ENCODE peak calls at places on chromosome 17, in eight cellular contexts. K, Q, W, M, J, T, L and O are unnamed samples.

GRCh38 chr17:58269557-58270291 is 11.0 kb downstream of the MPO start:
- DNase-seq in K (no peak), Q (no peak), W (no peak), M (no peak), J (no peak), T (no peak), L (no peak), O (peak)

GRCh38 chr17:3385869-3386816 is at the start of gene OR3A2:
- DNase-seq in K (no peak), Q (no peak), W (peak), M (no peak), J (no peak), T (no peak), L (no peak), O (no peak)

GRCh38 chr17:6279659-6280058 is 155.3 kb downstream of the AIPL1 start:
- DNase-seq in K (peak), Q (no peak), W (no peak), M (peak), J (no peak), T (peak), L (no peak), O (no peak)

GRCh38 chr17:14856156-14856555 is 409.0 kb downstream of the PMP22 start:
- DNase-seq in K (no peak), Q (no peak), W (no peak), M (no peak), J (no peak), T (no peak), L (no peak), O (no peak)

GRCh38 chr17:36017799-36018198 is at the start of gene CCL23:
- DNase-seq in K (no peak), Q (no peak), W (no peak), M (no peak), J (no peak), T (no peak), L (no peak), O (no peak)

GRCh38 chr17:27433521-27433920 is 22.7 kb upstream of the KSR1 start:
- DNase-seq in K (no peak), Q (no peak), W (no peak), M (no peak), J (no peak), T (no peak), L (no peak), O (no peak)

GRCh38 chr17:45427181-45427835 is 5.4 kb downstream of the ARHGAP27 start:
- DNase-seq in K (no peak), Q (no peak), W (no peak), M (no peak), J (no peak), T (no peak), L (no peak), O (no peak)

GRCh38 chr17:34719569-34719968 is 140.2 kb downstream of the TMEM132E start:
- DNase-seq in K (no peak), Q (no peak), W (no peak), M (no peak), J (no peak), T (no peak), L (no peak), O (no peak)

GRCh38 chr17:73746314-73747073 is 102.2 kb upstream of the SDK2 start:
- DNase-seq in K (no peak), Q (no peak), W (no peak), M (no peak), J (no peak), T (no peak), L (no peak), O (no peak)

GRCh38 chr17:80991645-80992076 is at the start of gene CHMP6:
- DNase-seq in K (no peak), Q (peak), W (peak), M (peak), J (peak), T (no peak), L (peak), O (peak)